ENCODE peak calls at places on chromosomes 7 and 10, in five cellular contexts. W is sigmoid colon, C is GM12892, X is thyroid gland, I is HCT116. L is an unnamed sample.
A peak's percentile ranks its signal among the peaks of the same experiment; 100 is the strongest.

GRCh38 chr7:113033959-113034358 is 52.7 kb downstream of the GPR85 start:
- DNase-seq in W (no peak), C (no peak), X (no peak), I (no peak), L (no peak)

GRCh38 chr7:108454317-108454673 is 1.9 kb downstream of the NRCAM start:
- DNase-seq in W (no peak), C (no peak), X (no peak), I (no peak), L (no peak)

GRCh38 chr7:27098493-27099223 is 2.9 kb upstream of the HOXA1 start:
- DNase-seq in W (peak; percentile 86), C (no peak), X (no peak), I (no peak), L (no peak)

GRCh38 chr7:2108501-2109250 is 124.1 kb downstream of the MAD1L1 start:
- DNase-seq in W (no peak), C (no peak), X (no peak), I (no peak), L (no peak)

GRCh38 chr7:147196476-147196875 is 1079.9 kb downstream of the CNTNAP2 start:
- DNase-seq in W (no peak), C (no peak), X (peak; percentile 59), I (no peak), L (no peak)

GRCh38 chr10:79022565-79023488 is 45.9 kb upstream of the ZMIZ1 start:
- DNase-seq in W (peak; percentile 78), C (peak; percentile 54), X (peak; percentile 77), I (peak; percentile 35), L (peak; percentile 68)

GRCh38 chr7:14016950-14017349 is 27.5 kb upstream of the ETV1 start:
- DNase-seq in W (no peak), C (no peak), X (no peak), I (no peak), L (no peak)

GRCh38 chr7:96596120-96596826 is 113.4 kb downstream of the SEM1 start:
- DNase-seq in W (no peak), C (no peak), X (peak; percentile 34), I (no peak), L (peak; percentile 3)

GRCh38 chr10:3281911-3282310 is 109.3 kb upstream of the PITRM1 start:
- DNase-seq in W (no peak), C (no peak), X (no peak), I (no peak), L (no peak)

GRCh38 chr7:27364344-27364758 is 121.7 kb downstream of the EVX1 start:
- DNase-seq in W (peak; percentile 94), C (no peak), X (peak; percentile 19), I (no peak), L (no peak)

GRCh38 chr10:7525314-7526016 is 114.6 kb upstream of the SFMBT2 start:
- DNase-seq in W (peak; percentile 80), C (peak; percentile 44), X (peak; percentile 64), I (peak; percentile 51), L (peak; percentile 79)

GRCh38 chr7:27131390-27131819 is 848 bp upstream of the HOXA4 start:
- DNase-seq in W (no peak), C (no peak), X (no peak), I (no peak), L (no peak)

GRCh38 chr7:48087349-48087748 is 1.7 kb upstream of the UPP1 start:
- DNase-seq in W (no peak), C (no peak), X (no peak), I (no peak), L (no peak)
- TF ChIP-seq POLR2A in W (no peak), C (peak; percentile 48), X (no peak), I (no peak), L (no peak)

DNA sequence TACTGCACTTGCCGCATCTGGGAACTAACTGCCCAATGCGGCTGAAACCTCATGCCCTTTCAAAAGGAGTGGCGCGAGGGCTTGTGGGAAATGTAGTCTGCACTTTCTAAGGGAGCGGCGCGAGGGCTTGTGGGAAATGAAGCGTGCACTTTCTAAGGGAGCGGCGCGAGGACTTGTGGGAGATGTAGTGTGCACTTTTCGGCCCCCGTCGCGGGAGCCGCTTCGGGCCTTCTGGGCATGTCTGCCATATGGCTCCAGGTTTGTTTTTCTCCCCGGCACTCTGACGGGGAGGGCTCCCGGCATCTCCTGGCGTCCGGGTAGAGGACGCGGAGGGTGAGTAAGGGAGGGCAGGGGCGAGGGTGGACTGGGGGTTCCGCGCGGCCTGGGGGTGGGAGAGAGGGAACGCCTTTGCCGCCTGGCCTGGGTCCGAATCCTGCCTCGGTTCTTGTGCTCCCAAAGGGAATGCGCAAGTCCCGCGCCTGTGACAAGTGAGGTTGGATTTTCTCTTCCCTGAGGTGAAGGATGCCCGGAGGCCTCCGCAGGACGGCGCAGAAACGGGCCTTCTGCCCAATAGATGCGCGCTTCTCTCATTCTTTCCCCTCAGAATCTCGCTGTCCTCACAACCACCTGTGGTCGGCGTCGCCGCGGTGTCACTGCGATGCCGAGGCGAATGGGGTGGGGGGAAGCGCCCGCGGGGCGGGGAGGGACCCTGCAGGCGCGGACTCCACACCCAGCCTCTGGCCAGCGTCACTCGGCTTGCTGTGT is at the start of gene ZNF37A:
- DNase-seq in W (peak; percentile 96), C (peak; percentile 59), X (peak; percentile 96), I (peak; percentile 95), L (peak; percentile 95)
- TF ChIP-seq POLR2A in W (no peak), C (peak; percentile 51), X (peak; percentile 84), I (peak; percentile 33), L (peak; percentile 73)

DNA sequence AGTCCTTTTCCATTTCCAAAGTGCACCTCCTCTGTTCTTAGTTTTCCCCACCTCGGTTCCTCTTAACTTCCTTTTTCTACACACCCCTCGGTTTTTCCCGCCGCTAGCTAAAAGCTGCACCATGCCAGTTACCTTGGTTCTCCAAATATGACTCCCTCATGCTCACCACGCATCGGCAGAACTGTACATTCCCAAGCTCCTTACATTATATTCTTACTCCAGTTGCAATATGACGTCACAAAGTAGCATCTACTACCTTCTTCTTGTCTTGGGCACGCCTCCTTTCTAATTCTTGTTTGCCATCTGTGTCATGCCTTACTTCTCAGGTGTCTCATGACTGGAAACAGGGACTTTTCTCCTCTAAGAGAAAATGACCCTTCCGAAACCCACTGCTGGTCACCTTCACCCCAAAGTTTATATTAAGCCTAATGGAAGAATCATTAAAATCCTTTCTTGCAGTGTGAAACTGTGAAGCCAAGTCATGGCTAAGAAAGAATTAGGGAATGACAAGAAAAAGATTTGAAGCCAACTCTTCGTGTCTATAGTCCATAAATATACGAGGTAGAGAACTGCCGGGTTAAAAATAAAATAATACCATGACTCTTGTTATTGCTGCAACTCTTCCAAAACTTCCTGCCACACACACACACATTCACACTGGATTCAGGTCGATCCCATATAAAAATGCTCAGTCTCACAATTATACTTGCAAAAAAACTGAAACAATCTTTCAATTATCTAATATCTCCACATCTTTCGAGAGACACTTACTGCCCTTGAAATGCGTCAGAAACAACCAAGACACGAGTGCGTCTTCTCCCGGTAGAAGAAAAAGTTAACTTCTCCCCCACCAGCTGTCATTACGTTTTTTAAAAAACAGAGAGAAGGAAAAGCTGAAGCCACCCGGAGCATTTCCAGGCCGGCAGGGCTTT is 1.6 kb downstream of the ESYT2 start:
- DNase-seq in W (no peak), C (no peak), X (no peak), I (no peak), L (peak; percentile 67)
- TF ChIP-seq POLR2A in W (no peak), C (no peak), X (no peak), I (no peak), L (peak; percentile 30)

DNA sequence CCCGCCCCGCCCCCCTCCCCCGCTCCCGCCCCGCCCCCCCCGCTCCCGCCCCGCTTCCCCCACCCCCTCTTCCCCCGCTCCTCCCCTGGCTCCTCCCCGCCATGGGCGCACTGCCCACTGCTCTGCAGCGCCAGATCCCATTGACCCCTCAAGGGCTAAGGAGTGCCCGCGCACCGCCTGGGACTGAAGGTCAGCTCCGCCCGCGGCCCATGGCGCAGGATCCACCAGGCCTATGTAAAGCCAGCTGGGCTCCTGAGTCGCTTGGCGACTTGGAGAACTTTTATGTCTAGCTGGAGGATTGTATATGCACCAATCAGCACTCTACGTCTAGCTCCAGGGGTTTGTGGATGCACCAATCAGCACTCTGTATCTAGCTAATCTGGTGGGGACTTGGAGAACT is 16.2 kb upstream of the ACBD5 start:
- DNase-seq in W (no peak), C (no peak), X (no peak), I (no peak), L (no peak)
- TF ChIP-seq POLR2A in W (no peak), C (no peak), X (no peak), I (no peak), L (no peak)

GRCh38 chr7:101782886-101783285 is 34.5 kb upstream of the CUX1 start:
- DNase-seq in W (no peak), C (no peak), X (no peak), I (no peak), L (no peak)
- TF ChIP-seq POLR2A in W (no peak), C (no peak), X (no peak), I (no peak), L (no peak)

GRCh38 chr7:101319401-101319800 is 2.2 kb downstream of the IFT22 start:
- DNase-seq in W (no peak), C (no peak), X (no peak), I (no peak), L (no peak)

DNA sequence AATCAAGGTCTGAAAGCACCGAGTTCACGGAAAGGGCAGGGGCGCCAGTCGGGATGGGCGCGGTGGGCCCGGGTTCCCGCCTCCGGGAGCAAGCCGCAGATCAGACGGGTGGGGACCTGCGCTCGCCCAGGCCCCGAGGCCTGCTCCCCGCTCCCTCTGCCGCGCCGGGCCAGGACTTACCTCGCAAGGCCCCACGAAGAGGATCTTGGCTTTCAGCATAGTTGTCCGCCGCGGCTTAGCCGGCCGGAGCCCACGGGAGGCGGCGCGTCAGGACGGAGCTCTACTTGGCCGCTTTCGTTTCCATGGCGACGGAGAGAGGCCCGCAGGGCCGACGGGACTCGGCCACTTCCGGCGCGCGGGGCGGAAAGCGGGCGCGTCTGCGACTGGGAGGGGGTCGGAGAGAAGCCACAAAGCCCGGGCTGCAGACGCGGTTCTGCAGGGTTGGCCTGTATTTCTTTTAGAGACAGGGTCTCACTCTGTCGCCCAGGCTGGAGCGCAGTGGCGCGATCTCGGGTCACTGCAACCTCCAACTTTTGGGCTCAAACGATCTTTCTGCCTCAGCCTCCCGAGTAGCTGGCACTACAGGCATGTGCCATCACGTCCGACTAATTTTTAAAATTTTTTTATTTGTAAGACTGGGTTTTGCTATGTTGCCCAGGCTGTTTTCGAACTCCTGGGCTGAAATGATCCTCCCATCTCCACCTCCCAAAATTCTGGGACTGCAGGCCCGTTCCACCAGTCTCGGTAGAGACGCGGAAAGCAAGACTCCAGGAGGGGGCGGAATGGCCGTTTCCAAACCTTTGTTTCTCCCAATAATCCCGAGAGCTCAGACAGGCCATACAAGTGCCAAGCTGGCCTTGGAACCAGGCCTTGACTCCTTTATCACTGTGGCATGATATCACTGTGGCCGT is at the start of gene IFT22:
- DNase-seq in W (peak; percentile 96), C (peak; percentile 97), X (peak; percentile 97), I (peak; percentile 66), L (peak; percentile 93)
- TF ChIP-seq POLR2A in W (no peak), C (peak; percentile 65), X (peak; percentile 74), I (peak; percentile 41), L (peak; percentile 73)

GRCh38 chr10:329361-330099 is 194.3 kb downstream of the ZMYND11 start:
- DNase-seq in W (peak; percentile 96), C (no peak), X (peak; percentile 91), I (peak; percentile 79), L (peak; percentile 14)
- TF ChIP-seq POLR2A in W (no peak), C (no peak), X (no peak), I (no peak), L (no peak)

DNA sequence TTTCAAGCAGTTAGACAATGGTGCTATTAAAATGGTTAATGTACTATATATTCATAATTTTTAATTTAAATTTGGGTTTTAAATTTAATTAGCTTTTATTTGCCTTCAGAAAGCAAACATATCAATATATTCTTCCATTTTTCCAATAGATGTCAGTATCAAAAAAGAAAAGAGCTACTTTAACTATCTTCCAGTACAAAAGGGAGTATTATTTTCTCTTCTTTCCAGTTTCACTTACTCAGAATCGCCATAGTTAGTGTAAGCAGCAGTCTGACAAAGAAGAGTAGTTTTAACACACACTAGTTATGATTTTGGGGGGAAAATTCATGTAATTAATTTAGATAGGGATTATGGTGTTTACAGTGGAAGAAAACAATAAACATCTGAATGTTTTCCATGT is 272.6 kb upstream of the DGKB start:
- DNase-seq in W (no peak), C (no peak), X (no peak), I (no peak), L (no peak)
- TF ChIP-seq POLR2A in W (no peak), C (no peak), X (no peak), I (no peak), L (no peak)